ENCODE peak calls at places on chromosomes 16 and 17, in nine cellular contexts. One of them, this sample, is unnamed.

GRCh38 chr16:27241658-27242057 is 26.9 kb downstream of the NSMCE1 start:
- DNase-seq in uterus: peak; percentile 7
- DNase-seq in RWPE1: no peak
- DNase-seq in breast epithelium: no peak
- DNase-seq in Peyer's patch: peak; percentile 42
- DNase-seq in endothelial cell of umbilical vein: peak; percentile 80
- DNase-seq in ovary: peak; percentile 6
- DNase-seq in stomach: peak; percentile 10
- DNase-seq in caudate nucleus: no peak
- DNase-seq in this sample: no peak

GRCh38 chr17:65360961-65361552 is 200.4 kb downstream of the AXIN2 start:
- DNase-seq in endothelial cell of umbilical vein: no peak
- DNase-seq in breast epithelium: no peak
- DNase-seq in caudate nucleus: no peak
- DNase-seq in uterus: no peak
- DNase-seq in RWPE1: no peak
- DNase-seq in ovary: no peak
- DNase-seq in Peyer's patch: no peak
- DNase-seq in stomach: no peak
- DNase-seq in this sample: no peak

GRCh38 chr17:64420143-64420670 is 28.7 kb upstream of the MILR1 start:
- DNase-seq in stomach: no peak
- DNase-seq in endothelial cell of umbilical vein: peak; percentile 76
- DNase-seq in ovary: no peak
- DNase-seq in breast epithelium: no peak
- DNase-seq in caudate nucleus: no peak
- DNase-seq in RWPE1: peak; percentile 66
- DNase-seq in Peyer's patch: peak; percentile 59
- DNase-seq in uterus: no peak
- DNase-seq in this sample: no peak

GRCh38 chr16:75250809-75251279 is 580 bp downstream of the BCAR1 start:
- DNase-seq in uterus: peak; percentile 35
- DNase-seq in RWPE1: peak; percentile 67
- DNase-seq in caudate nucleus: no peak
- DNase-seq in breast epithelium: no peak
- DNase-seq in Peyer's patch: peak; percentile 77
- DNase-seq in ovary: no peak
- DNase-seq in stomach: peak; percentile 80
- DNase-seq in endothelial cell of umbilical vein: no peak
- DNase-seq in this sample: peak; percentile 92

GRCh38 chr17:10061131-10061581 is 137.2 kb downstream of the GAS7 start:
- DNase-seq in Peyer's patch: no peak
- DNase-seq in endothelial cell of umbilical vein: no peak
- DNase-seq in uterus: peak; percentile 45
- DNase-seq in ovary: no peak
- DNase-seq in RWPE1: no peak
- DNase-seq in stomach: no peak
- DNase-seq in caudate nucleus: no peak
- DNase-seq in breast epithelium: no peak
- DNase-seq in this sample: peak; percentile 39

GRCh38 chr16:85738878-85739715 is 11.8 kb downstream of the C16orf74 start:
- DNase-seq in stomach: no peak
- DNase-seq in RWPE1: no peak
- DNase-seq in endothelial cell of umbilical vein: no peak
- DNase-seq in Peyer's patch: no peak
- DNase-seq in ovary: no peak
- DNase-seq in breast epithelium: no peak
- DNase-seq in uterus: no peak
- DNase-seq in caudate nucleus: no peak
- DNase-seq in this sample: no peak

GRCh38 chr16:11583171-11583570 is 3.5 kb downstream of the LITAF start:
- DNase-seq in endothelial cell of umbilical vein: no peak
- DNase-seq in stomach: no peak
- DNase-seq in ovary: no peak
- DNase-seq in uterus: peak; percentile 63
- DNase-seq in Peyer's patch: no peak
- DNase-seq in breast epithelium: no peak
- DNase-seq in RWPE1: no peak
- DNase-seq in caudate nucleus: no peak
- DNase-seq in this sample: no peak

GRCh38 chr17:17042851-17043667 is 802 bp downstream of the MPRIP start:
- DNase-seq in breast epithelium: peak; percentile 48
- DNase-seq in uterus: no peak
- DNase-seq in stomach: no peak
- DNase-seq in caudate nucleus: no peak
- DNase-seq in endothelial cell of umbilical vein: peak; percentile 64
- DNase-seq in ovary: peak; percentile 31
- DNase-seq in Peyer's patch: peak; percentile 53
- DNase-seq in RWPE1: peak; percentile 44
- DNase-seq in this sample: peak; percentile 20

GRCh38 chr16:77683845-77684526 is 38.3 kb upstream of the NUDT7 start:
- DNase-seq in ovary: no peak
- DNase-seq in RWPE1: no peak
- DNase-seq in stomach: no peak
- DNase-seq in endothelial cell of umbilical vein: no peak
- DNase-seq in breast epithelium: no peak
- DNase-seq in caudate nucleus: no peak
- DNase-seq in uterus: no peak
- DNase-seq in Peyer's patch: no peak
- DNase-seq in this sample: no peak

GRCh38 chr17:37039269-37039668 is 90.5 kb downstream of the AATF start:
- DNase-seq in caudate nucleus: no peak
- DNase-seq in Peyer's patch: no peak
- DNase-seq in endothelial cell of umbilical vein: no peak
- DNase-seq in RWPE1: no peak
- DNase-seq in breast epithelium: no peak
- DNase-seq in stomach: no peak
- DNase-seq in ovary: no peak
- DNase-seq in uterus: no peak
- DNase-seq in this sample: no peak

GRCh38 chr17:47229535-47230443 is 20.6 kb downstream of the MYL4 start:
- DNase-seq in breast epithelium: peak; percentile 83
- DNase-seq in endothelial cell of umbilical vein: peak; percentile 93
- DNase-seq in caudate nucleus: peak; percentile 57
- DNase-seq in stomach: peak; percentile 85
- DNase-seq in RWPE1: peak; percentile 87
- DNase-seq in uterus: peak; percentile 95
- DNase-seq in Peyer's patch: peak; percentile 93
- DNase-seq in ovary: peak; percentile 91
- DNase-seq in this sample: peak; percentile 88

GRCh38 chr17:40190197-40191021 is 13.1 kb downstream of the RAPGEFL1 start:
- DNase-seq in endothelial cell of umbilical vein: peak; percentile 22
- DNase-seq in stomach: no peak
- DNase-seq in uterus: no peak
- DNase-seq in RWPE1: no peak
- DNase-seq in caudate nucleus: no peak
- DNase-seq in Peyer's patch: no peak
- DNase-seq in breast epithelium: no peak
- DNase-seq in ovary: no peak
- DNase-seq in this sample: no peak

GRCh38 chr16:86212706-86213426 is 297.5 kb upstream of the FOXF1 start:
- DNase-seq in stomach: no peak
- DNase-seq in RWPE1: no peak
- DNase-seq in ovary: peak; percentile 1
- DNase-seq in breast epithelium: peak; percentile 30
- DNase-seq in caudate nucleus: no peak
- DNase-seq in uterus: no peak
- DNase-seq in Peyer's patch: no peak
- DNase-seq in endothelial cell of umbilical vein: no peak
- DNase-seq in this sample: no peak

GRCh38 chr17:47742319-47743181 is 9.5 kb downstream of the TBX21 start:
- DNase-seq in RWPE1: no peak
- DNase-seq in breast epithelium: no peak
- DNase-seq in ovary: no peak
- DNase-seq in stomach: no peak
- DNase-seq in uterus: no peak
- DNase-seq in endothelial cell of umbilical vein: no peak
- DNase-seq in Peyer's patch: peak; percentile 48
- DNase-seq in caudate nucleus: no peak
- DNase-seq in this sample: no peak

GRCh38 chr16:65845466-65846209 is 520.9 kb upstream of the CDH5 start:
- DNase-seq in uterus: no peak
- DNase-seq in caudate nucleus: no peak
- DNase-seq in stomach: no peak
- DNase-seq in breast epithelium: no peak
- DNase-seq in Peyer's patch: no peak
- DNase-seq in endothelial cell of umbilical vein: no peak
- DNase-seq in RWPE1: peak; percentile 46
- DNase-seq in ovary: no peak
- DNase-seq in this sample: no peak

GRCh38 chr16:72530434-72530833 is 358.5 kb upstream of the PMFBP1 start:
- DNase-seq in endothelial cell of umbilical vein: peak; percentile 82
- DNase-seq in Peyer's patch: no peak
- DNase-seq in ovary: no peak
- DNase-seq in uterus: no peak
- DNase-seq in RWPE1: peak; percentile 26
- DNase-seq in breast epithelium: no peak
- DNase-seq in caudate nucleus: no peak
- DNase-seq in stomach: no peak
- DNase-seq in this sample: no peak

GRCh38 chr17:78343099-78343432 is 16.8 kb downstream of the SOCS3 start:
- DNase-seq in endothelial cell of umbilical vein: peak; percentile 48
- DNase-seq in Peyer's patch: peak; percentile 73
- DNase-seq in uterus: peak; percentile 82
- DNase-seq in stomach: peak; percentile 52
- DNase-seq in caudate nucleus: no peak
- DNase-seq in RWPE1: peak; percentile 57
- DNase-seq in ovary: peak; percentile 79
- DNase-seq in breast epithelium: peak; percentile 64
- DNase-seq in this sample: peak; percentile 87

GRCh38 chr16:14241631-14242030 is 170.5 kb downstream of the MRTFB start:
- DNase-seq in Peyer's patch: no peak
- DNase-seq in stomach: no peak
- DNase-seq in endothelial cell of umbilical vein: no peak
- DNase-seq in RWPE1: no peak
- DNase-seq in uterus: no peak
- DNase-seq in caudate nucleus: no peak
- DNase-seq in ovary: no peak
- DNase-seq in breast epithelium: no peak
- DNase-seq in this sample: no peak

GRCh38 chr17:49193513-49194296 is 16.7 kb downstream of the GNGT2 start:
- DNase-seq in ovary: peak; percentile 85
- DNase-seq in stomach: peak; percentile 43
- DNase-seq in RWPE1: peak; percentile 20
- DNase-seq in caudate nucleus: peak; percentile 64
- DNase-seq in uterus: peak; percentile 88
- DNase-seq in Peyer's patch: peak; percentile 77
- DNase-seq in breast epithelium: no peak
- DNase-seq in endothelial cell of umbilical vein: peak; percentile 73
- DNase-seq in this sample: no peak
- H3K27ac ChIP-seq in ovary: peak overlapping the region; percentile 98
- H3K27ac ChIP-seq in stomach: peak overlapping the region; percentile 12
- H3K27ac ChIP-seq in RWPE1: peak overlapping the region; percentile 99
- H3K27ac ChIP-seq in caudate nucleus: peak overlapping the region; percentile 100
- H3K27ac ChIP-seq in uterus: peak overlapping the region; percentile 100
- H3K27ac ChIP-seq in Peyer's patch: peak overlapping the region; percentile 97
- H3K27ac ChIP-seq in breast epithelium: peak overlapping the region; percentile 81
- H3K27ac ChIP-seq in endothelial cell of umbilical vein: peak overlapping the region; percentile 62
- H3K27ac ChIP-seq in this sample: peak overlapping the region; percentile 95

GRCh38 chr17:2871720-2872119 is 75.5 kb downstream of the RAP1GAP2 start:
- DNase-seq in breast epithelium: no peak
- DNase-seq in ovary: no peak
- DNase-seq in RWPE1: peak; percentile 14
- DNase-seq in caudate nucleus: no peak
- DNase-seq in endothelial cell of umbilical vein: no peak
- DNase-seq in Peyer's patch: no peak
- DNase-seq in uterus: no peak
- DNase-seq in stomach: no peak
- DNase-seq in this sample: no peak

GRCh38 chr17:2869604-2870003 is 73.4 kb downstream of the RAP1GAP2 start:
- DNase-seq in breast epithelium: no peak
- DNase-seq in ovary: no peak
- DNase-seq in endothelial cell of umbilical vein: no peak
- DNase-seq in caudate nucleus: no peak
- DNase-seq in stomach: no peak
- DNase-seq in uterus: no peak
- DNase-seq in RWPE1: no peak
- DNase-seq in Peyer's patch: no peak
- DNase-seq in this sample: no peak

GRCh38 chr17:2865228-2865627 is 69.0 kb downstream of the RAP1GAP2 start:
- DNase-seq in ovary: no peak
- DNase-seq in breast epithelium: no peak
- DNase-seq in RWPE1: no peak
- DNase-seq in uterus: no peak
- DNase-seq in caudate nucleus: no peak
- DNase-seq in endothelial cell of umbilical vein: no peak
- DNase-seq in Peyer's patch: no peak
- DNase-seq in stomach: peak; percentile 57
- DNase-seq in this sample: no peak

GRCh38 chr17:2871205-2871604 is 75.0 kb downstream of the RAP1GAP2 start:
- DNase-seq in ovary: no peak
- DNase-seq in caudate nucleus: no peak
- DNase-seq in RWPE1: no peak
- DNase-seq in Peyer's patch: no peak
- DNase-seq in uterus: no peak
- DNase-seq in breast epithelium: no peak
- DNase-seq in stomach: no peak
- DNase-seq in endothelial cell of umbilical vein: no peak
- DNase-seq in this sample: no peak

GRCh38 chr17:2867441-2868424 is 71.5 kb downstream of the RAP1GAP2 start:
- DNase-seq in ovary: no peak
- DNase-seq in RWPE1: peak; percentile 24
- DNase-seq in uterus: no peak
- DNase-seq in breast epithelium: no peak
- DNase-seq in Peyer's patch: no peak
- DNase-seq in endothelial cell of umbilical vein: no peak
- DNase-seq in caudate nucleus: no peak
- DNase-seq in stomach: no peak
- DNase-seq in this sample: no peak
- H3K27ac ChIP-seq in ovary: no peak overlapping the region
- H3K27ac ChIP-seq in RWPE1: peak overlapping the region; percentile 49
- H3K27ac ChIP-seq in uterus: no peak overlapping the region
- H3K27ac ChIP-seq in breast epithelium: no peak overlapping the region
- H3K27ac ChIP-seq in Peyer's patch: no peak overlapping the region
- H3K27ac ChIP-seq in endothelial cell of umbilical vein: no peak overlapping the region
- H3K27ac ChIP-seq in caudate nucleus: no peak overlapping the region
- H3K27ac ChIP-seq in stomach: no peak overlapping the region
- H3K27ac ChIP-seq in this sample: no peak overlapping the region

DNA sequence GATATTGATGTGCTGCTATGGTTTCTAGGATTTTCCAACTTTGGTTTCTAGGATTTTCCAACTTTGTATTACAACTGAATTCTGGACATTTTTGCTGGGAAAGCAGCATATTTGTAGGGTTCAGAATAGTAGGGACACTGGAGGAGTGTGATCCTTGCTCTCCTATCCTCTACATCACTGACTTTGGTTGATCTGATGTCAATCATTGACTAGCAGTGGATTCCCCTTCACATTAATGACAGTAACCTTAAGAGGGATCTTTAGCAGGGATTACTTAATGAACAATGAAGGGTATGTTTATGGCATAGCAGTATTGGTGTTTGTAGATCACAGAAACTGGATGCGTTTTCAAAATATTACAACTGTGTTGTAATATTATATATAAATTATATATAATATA is 67.4 kb downstream of the MAP2K4 start:
- DNase-seq in endothelial cell of umbilical vein: no peak
- DNase-seq in uterus: no peak
- DNase-seq in breast epithelium: no peak
- DNase-seq in stomach: no peak
- DNase-seq in ovary: no peak
- DNase-seq in caudate nucleus: no peak
- DNase-seq in RWPE1: no peak
- DNase-seq in Peyer's patch: no peak
- DNase-seq in this sample: no peak
- H3K27ac ChIP-seq in endothelial cell of umbilical vein: no peak overlapping the region
- H3K27ac ChIP-seq in uterus: no peak overlapping the region
- H3K27ac ChIP-seq in breast epithelium: no peak overlapping the region
- H3K27ac ChIP-seq in stomach: no peak overlapping the region
- H3K27ac ChIP-seq in ovary: no peak overlapping the region
- H3K27ac ChIP-seq in caudate nucleus: no peak overlapping the region
- H3K27ac ChIP-seq in RWPE1: no peak overlapping the region
- H3K27ac ChIP-seq in Peyer's patch: no peak overlapping the region
- H3K27ac ChIP-seq in this sample: no peak overlapping the region

GRCh38 chr16:56681939-56682702 is at the start of gene MT1X:
- DNase-seq in RWPE1: peak; percentile 94
- DNase-seq in Peyer's patch: peak; percentile 95
- DNase-seq in stomach: peak; percentile 97
- DNase-seq in endothelial cell of umbilical vein: peak; percentile 75
- DNase-seq in caudate nucleus: peak; percentile 75
- DNase-seq in breast epithelium: peak; percentile 94
- DNase-seq in ovary: peak; percentile 92
- DNase-seq in uterus: peak; percentile 92
- DNase-seq in this sample: peak; percentile 95
- H3K27ac ChIP-seq in RWPE1: peak within 1 kb of the TSS; percentile 99
- H3K27ac ChIP-seq in Peyer's patch: peak within 1 kb of the TSS; percentile 69
- H3K27ac ChIP-seq in stomach: peak within 1 kb of the TSS; percentile 78
- H3K27ac ChIP-seq in endothelial cell of umbilical vein: peak within 1 kb of the TSS; percentile 19
- H3K27ac ChIP-seq in caudate nucleus: peak within 1 kb of the TSS; percentile 86
- H3K27ac ChIP-seq in breast epithelium: peak within 1 kb of the TSS; percentile 85
- H3K27ac ChIP-seq in ovary: peak within 1 kb of the TSS; percentile 37
- H3K27ac ChIP-seq in uterus: peak within 1 kb of the TSS; percentile 70
- H3K27ac ChIP-seq in this sample: peak within 1 kb of the TSS; percentile 72